ENCODE peak calls at places on chromosome 1, in four cellular contexts. One of them, this sample, is unnamed.

GRCh38 chr1:206489980-206490534 is 17.3 kb upstream of the RASSF5 start:
- DNase-seq in mesenteric fat pad: no peak
- DNase-seq in lower lobe of right lung: peak
- DNase-seq in IMR-90: peak
- DNase-seq in this sample: peak

GRCh38 chr1:92219028-92219427 is 1.3 kb downstream of the C1orf146 start:
- DNase-seq in mesenteric fat pad: no peak
- DNase-seq in lower lobe of right lung: no peak
- DNase-seq in IMR-90: peak
- DNase-seq in this sample: no peak

GRCh38 chr1:205344010-205344808 is 12.5 kb downstream of the KLHDC8A start:
- DNase-seq in lower lobe of right lung: peak
- DNase-seq in IMR-90: no peak
- DNase-seq in mesenteric fat pad: no peak
- DNase-seq in this sample: no peak

GRCh38 chr1:8111560-8111959 is 85.5 kb upstream of the ERRFI1 start:
- DNase-seq in lower lobe of right lung: no peak
- DNase-seq in mesenteric fat pad: no peak
- DNase-seq in IMR-90: no peak
- DNase-seq in this sample: no peak

GRCh38 chr1:187275346-187275745 is 446.6 kb downstream of the PLA2G4A start:
- DNase-seq in mesenteric fat pad: no peak
- DNase-seq in lower lobe of right lung: no peak
- DNase-seq in IMR-90: no peak
- DNase-seq in this sample: no peak

GRCh38 chr1:231190456-231190855 is 28.6 kb downstream of the TRIM67 start:
- DNase-seq in mesenteric fat pad: peak
- DNase-seq in IMR-90: no peak
- DNase-seq in lower lobe of right lung: no peak
- DNase-seq in this sample: no peak

GRCh38 chr1:154534263-154534844 is 24.1 kb downstream of the UBE2Q1 start:
- DNase-seq in IMR-90: peak
- DNase-seq in mesenteric fat pad: no peak
- DNase-seq in lower lobe of right lung: no peak
- DNase-seq in this sample: no peak

GRCh38 chr1:159015440-159015909 is 5.8 kb downstream of the IFI16 start:
- DNase-seq in lower lobe of right lung: peak
- DNase-seq in IMR-90: peak
- DNase-seq in mesenteric fat pad: no peak
- DNase-seq in this sample: peak

GRCh38 chr1:186183219-186183618 is 191.8 kb downstream of the TPR start:
- DNase-seq in mesenteric fat pad: no peak
- DNase-seq in lower lobe of right lung: no peak
- DNase-seq in IMR-90: peak
- DNase-seq in this sample: peak

GRCh38 chr1:116759636-116760035 is 5.4 kb downstream of the CD2 start:
- DNase-seq in mesenteric fat pad: no peak
- DNase-seq in lower lobe of right lung: no peak
- DNase-seq in IMR-90: no peak
- DNase-seq in this sample: no peak

GRCh38 chr1:241343956-241344355 is 13.0 kb downstream of the RGS7 start:
- DNase-seq in IMR-90: no peak
- DNase-seq in mesenteric fat pad: no peak
- DNase-seq in lower lobe of right lung: no peak
- DNase-seq in this sample: no peak

GRCh38 chr1:223739366-223740057 is 27.2 kb downstream of the CAPN2 start:
- DNase-seq in mesenteric fat pad: no peak
- DNase-seq in IMR-90: no peak
- DNase-seq in lower lobe of right lung: no peak
- DNase-seq in this sample: peak

GRCh38 chr1:206911064-206911663 is 10.6 kb downstream of the FCMR start:
- DNase-seq in lower lobe of right lung: no peak
- DNase-seq in IMR-90: peak
- DNase-seq in mesenteric fat pad: no peak
- DNase-seq in this sample: peak

GRCh38 chr1:3929122-3929521 is 29.1 kb upstream of the C1orf174 start:
- DNase-seq in lower lobe of right lung: no peak
- DNase-seq in IMR-90: no peak
- DNase-seq in mesenteric fat pad: no peak
- DNase-seq in this sample: no peak

GRCh38 chr1:3564921-3565831 is 46.1 kb downstream of the MEGF6 start:
- DNase-seq in lower lobe of right lung: no peak
- DNase-seq in mesenteric fat pad: no peak
- DNase-seq in IMR-90: peak
- DNase-seq in this sample: no peak

GRCh38 chr1:41023279-41023990 is 1.9 kb upstream of the SLFNL1 start:
- DNase-seq in lower lobe of right lung: no peak
- DNase-seq in mesenteric fat pad: no peak
- DNase-seq in IMR-90: no peak
- DNase-seq in this sample: no peak